ENCODE peak calls at places on chromosomes 12 and 14, in eight cellular contexts. One of them, this sample, is unnamed.

GRCh38 chr12:77190022-77190421 is 124.7 kb upstream of the E2F7 start:
- DNase-seq in AG20443: peak
- DNase-seq in fibroblast of mammary gland: peak
- DNase-seq in left ventricle myocardium inferior: no peak
- DNase-seq in astrocyte of the spinal cord: peak
- DNase-seq in colonic mucosa: no peak
- DNase-seq in AG09309: peak
- DNase-seq in endothelial cell: no peak
- DNase-seq in this sample: no peak

GRCh38 chr12:93466625-93467350 is 526 bp upstream of the MRPL42 start:
- DNase-seq in AG09309: no peak
- DNase-seq in astrocyte of the spinal cord: no peak
- DNase-seq in endothelial cell: no peak
- DNase-seq in left ventricle myocardium inferior: no peak
- DNase-seq in fibroblast of mammary gland: no peak
- DNase-seq in AG20443: no peak
- DNase-seq in colonic mucosa: no peak
- DNase-seq in this sample: no peak

GRCh38 chr14:102749833-102750775 is 27.1 kb upstream of the TRAF3 start:
- DNase-seq in astrocyte of the spinal cord: no peak
- DNase-seq in fibroblast of mammary gland: no peak
- DNase-seq in AG09309: no peak
- DNase-seq in endothelial cell: no peak
- DNase-seq in left ventricle myocardium inferior: no peak
- DNase-seq in AG20443: no peak
- DNase-seq in colonic mucosa: no peak
- DNase-seq in this sample: no peak

GRCh38 chr12:11545438-11546330 is 103.8 kb upstream of the ETV6 start:
- DNase-seq in astrocyte of the spinal cord: no peak
- DNase-seq in AG20443: no peak
- DNase-seq in endothelial cell: no peak
- DNase-seq in colonic mucosa: no peak
- DNase-seq in left ventricle myocardium inferior: no peak
- DNase-seq in fibroblast of mammary gland: no peak
- DNase-seq in AG09309: no peak
- DNase-seq in this sample: no peak

GRCh38 chr12:15404485-15404884 is 82.2 kb downstream of the PTPRO start:
- DNase-seq in AG20443: no peak
- DNase-seq in fibroblast of mammary gland: peak
- DNase-seq in AG09309: no peak
- DNase-seq in astrocyte of the spinal cord: peak
- DNase-seq in endothelial cell: no peak
- DNase-seq in left ventricle myocardium inferior: no peak
- DNase-seq in colonic mucosa: no peak
- DNase-seq in this sample: no peak

GRCh38 chr12:63400318-63400717 is 249.3 kb upstream of the AVPR1A start:
- DNase-seq in endothelial cell: no peak
- DNase-seq in AG09309: no peak
- DNase-seq in AG20443: no peak
- DNase-seq in colonic mucosa: no peak
- DNase-seq in left ventricle myocardium inferior: no peak
- DNase-seq in fibroblast of mammary gland: no peak
- DNase-seq in astrocyte of the spinal cord: no peak
- DNase-seq in this sample: no peak

GRCh38 chr14:51458563-51458955 is 193.2 kb upstream of the FRMD6 start:
- DNase-seq in left ventricle myocardium inferior: no peak
- DNase-seq in colonic mucosa: no peak
- DNase-seq in astrocyte of the spinal cord: peak
- DNase-seq in AG20443: peak
- DNase-seq in fibroblast of mammary gland: peak
- DNase-seq in endothelial cell: no peak
- DNase-seq in AG09309: peak
- DNase-seq in this sample: no peak

GRCh38 chr14:103402700-103403099 is 17.5 kb downstream of the MARK3 start:
- DNase-seq in colonic mucosa: no peak
- DNase-seq in AG09309: no peak
- DNase-seq in left ventricle myocardium inferior: no peak
- DNase-seq in AG20443: no peak
- DNase-seq in endothelial cell: no peak
- DNase-seq in astrocyte of the spinal cord: peak
- DNase-seq in fibroblast of mammary gland: peak
- DNase-seq in this sample: no peak

GRCh38 chr12:130068741-130069140 is 93.5 kb upstream of the FZD10 start:
- DNase-seq in astrocyte of the spinal cord: no peak
- DNase-seq in left ventricle myocardium inferior: no peak
- DNase-seq in fibroblast of mammary gland: no peak
- DNase-seq in AG09309: no peak
- DNase-seq in endothelial cell: no peak
- DNase-seq in colonic mucosa: no peak
- DNase-seq in AG20443: no peak
- DNase-seq in this sample: no peak

GRCh38 chr12:118541071-118541470 is 164.7 kb downstream of the SUDS3 start:
- DNase-seq in AG09309: no peak
- DNase-seq in astrocyte of the spinal cord: no peak
- DNase-seq in AG20443: no peak
- DNase-seq in colonic mucosa: no peak
- DNase-seq in endothelial cell: no peak
- DNase-seq in left ventricle myocardium inferior: no peak
- DNase-seq in fibroblast of mammary gland: no peak
- DNase-seq in this sample: no peak

GRCh38 chr12:91910871-91911388 is 234.7 kb downstream of the BTG1 start:
- DNase-seq in astrocyte of the spinal cord: no peak
- DNase-seq in fibroblast of mammary gland: no peak
- DNase-seq in colonic mucosa: no peak
- DNase-seq in endothelial cell: no peak
- DNase-seq in left ventricle myocardium inferior: no peak
- DNase-seq in AG20443: no peak
- DNase-seq in AG09309: no peak
- DNase-seq in this sample: no peak

GRCh38 chr12:4828176-4828575 is 81.5 kb upstream of the KCNA1 start:
- DNase-seq in AG20443: no peak
- DNase-seq in endothelial cell: no peak
- DNase-seq in fibroblast of mammary gland: no peak
- DNase-seq in colonic mucosa: no peak
- DNase-seq in left ventricle myocardium inferior: no peak
- DNase-seq in astrocyte of the spinal cord: no peak
- DNase-seq in AG09309: no peak
- DNase-seq in this sample: no peak

GRCh38 chr12:122022393-122023338 is 982 bp downstream of the BCL7A start:
- DNase-seq in colonic mucosa: peak
- DNase-seq in left ventricle myocardium inferior: peak
- DNase-seq in endothelial cell: peak
- DNase-seq in astrocyte of the spinal cord: peak
- DNase-seq in fibroblast of mammary gland: no peak
- DNase-seq in AG20443: peak
- DNase-seq in AG09309: no peak
- DNase-seq in this sample: no peak

GRCh38 chr14:59761851-59762250 is 108.7 kb downstream of the RTN1 start:
- DNase-seq in AG20443: no peak
- DNase-seq in fibroblast of mammary gland: no peak
- DNase-seq in colonic mucosa: no peak
- DNase-seq in left ventricle myocardium inferior: no peak
- DNase-seq in endothelial cell: no peak
- DNase-seq in astrocyte of the spinal cord: no peak
- DNase-seq in AG09309: no peak
- DNase-seq in this sample: no peak

GRCh38 chr14:53890611-53891091 is 66.0 kb downstream of the BMP4 start:
- DNase-seq in fibroblast of mammary gland: no peak
- DNase-seq in AG20443: no peak
- DNase-seq in AG09309: no peak
- DNase-seq in left ventricle myocardium inferior: no peak
- DNase-seq in astrocyte of the spinal cord: peak
- DNase-seq in colonic mucosa: no peak
- DNase-seq in endothelial cell: no peak
- DNase-seq in this sample: no peak

GRCh38 chr12:8687846-8688601 is 9.8 kb upstream of the RIMKLB start:
- DNase-seq in AG09309: peak
- DNase-seq in colonic mucosa: no peak
- DNase-seq in left ventricle myocardium inferior: no peak
- DNase-seq in astrocyte of the spinal cord: peak
- DNase-seq in fibroblast of mammary gland: peak
- DNase-seq in endothelial cell: peak
- DNase-seq in AG20443: peak
- DNase-seq in this sample: no peak

GRCh38 chr12:7219599-7220243 is 30.2 kb downstream of the PEX5 start:
- DNase-seq in left ventricle myocardium inferior: peak
- DNase-seq in AG09309: no peak
- DNase-seq in endothelial cell: peak
- DNase-seq in astrocyte of the spinal cord: peak
- DNase-seq in AG20443: peak
- DNase-seq in colonic mucosa: peak
- DNase-seq in fibroblast of mammary gland: peak
- DNase-seq in this sample: peak

GRCh38 chr12:104219908-104220404 is 4.4 kb downstream of the TXNRD1 start:
- DNase-seq in AG20443: peak
- DNase-seq in endothelial cell: no peak
- DNase-seq in fibroblast of mammary gland: peak
- DNase-seq in left ventricle myocardium inferior: no peak
- DNase-seq in AG09309: peak
- DNase-seq in colonic mucosa: peak
- DNase-seq in astrocyte of the spinal cord: peak
- DNase-seq in this sample: no peak

GRCh38 chr12:70849265-70849960 is 71.1 kb downstream of the PTPRR start:
- DNase-seq in astrocyte of the spinal cord: peak
- DNase-seq in AG09309: no peak
- DNase-seq in fibroblast of mammary gland: peak
- DNase-seq in endothelial cell: no peak
- DNase-seq in left ventricle myocardium inferior: no peak
- DNase-seq in AG20443: peak
- DNase-seq in colonic mucosa: no peak
- DNase-seq in this sample: no peak

This sample was measured in glutamatergic neuron.